ENCODE peak calls at places on chromosome 5, in nine cellular contexts. One of them, this sample, is unnamed.

GRCh38 chr5:53323511-53323910 is 156.9 kb upstream of the FST start:
- DNase-seq in HS-5: no peak
- DNase-seq in ACHN: no peak
- DNase-seq in activated CD8-positive, alpha-beta memory T cell treated with anti-CD3 and anti-CD28 coated beads for 48 hours: no peak
- DNase-seq in upper lobe of right lung: no peak
- DNase-seq in lung microvascular endothelial cell: no peak
- DNase-seq in NCI-H1694: no peak
- DNase-seq in cardiac septum: no peak
- DNase-seq in CD4-positive, alpha-beta T cell: no peak
- DNase-seq in this sample: no peak

GRCh38 chr5:54821445-54822330 is 163.7 kb downstream of the ESM1 start:
- DNase-seq in lung microvascular endothelial cell: no peak
- DNase-seq in cardiac septum: no peak
- DNase-seq in ACHN: no peak
- DNase-seq in activated CD8-positive, alpha-beta memory T cell treated with anti-CD3 and anti-CD28 coated beads for 48 hours: no peak
- DNase-seq in upper lobe of right lung: no peak
- DNase-seq in HS-5: no peak
- DNase-seq in CD4-positive, alpha-beta T cell: no peak
- DNase-seq in NCI-H1694: no peak
- DNase-seq in this sample: no peak

GRCh38 chr5:167579701-167580045 is 711.8 kb upstream of the WWC1 start:
- DNase-seq in activated CD8-positive, alpha-beta memory T cell treated with anti-CD3 and anti-CD28 coated beads for 48 hours: no peak
- DNase-seq in upper lobe of right lung: no peak
- DNase-seq in lung microvascular endothelial cell: no peak
- DNase-seq in cardiac septum: no peak
- DNase-seq in CD4-positive, alpha-beta T cell: no peak
- DNase-seq in ACHN: no peak
- DNase-seq in NCI-H1694: no peak
- DNase-seq in HS-5: no peak
- DNase-seq in this sample: no peak

GRCh38 chr5:156595132-156595787 is 254.8 kb upstream of the PPP1R2B start:
- DNase-seq in upper lobe of right lung: no peak
- DNase-seq in lung microvascular endothelial cell: no peak
- DNase-seq in activated CD8-positive, alpha-beta memory T cell treated with anti-CD3 and anti-CD28 coated beads for 48 hours: no peak
- DNase-seq in cardiac septum: no peak
- DNase-seq in CD4-positive, alpha-beta T cell: no peak
- DNase-seq in NCI-H1694: no peak
- DNase-seq in ACHN: no peak
- DNase-seq in HS-5: no peak
- DNase-seq in this sample: no peak

GRCh38 chr5:33852327-33852726 is 39.5 kb downstream of the ADAMTS12 start:
- DNase-seq in NCI-H1694: no peak
- DNase-seq in cardiac septum: no peak
- DNase-seq in activated CD8-positive, alpha-beta memory T cell treated with anti-CD3 and anti-CD28 coated beads for 48 hours: no peak
- DNase-seq in CD4-positive, alpha-beta T cell: no peak
- DNase-seq in lung microvascular endothelial cell: no peak
- DNase-seq in ACHN: no peak
- DNase-seq in HS-5: no peak
- DNase-seq in upper lobe of right lung: no peak
- DNase-seq in this sample: no peak

GRCh38 chr5:123297866-123298265 is 125.3 kb downstream of the CEP120 start:
- DNase-seq in ACHN: no peak
- DNase-seq in CD4-positive, alpha-beta T cell: no peak
- DNase-seq in lung microvascular endothelial cell: no peak
- DNase-seq in upper lobe of right lung: no peak
- DNase-seq in NCI-H1694: no peak
- DNase-seq in activated CD8-positive, alpha-beta memory T cell treated with anti-CD3 and anti-CD28 coated beads for 48 hours: no peak
- DNase-seq in cardiac septum: no peak
- DNase-seq in HS-5: no peak
- DNase-seq in this sample: no peak

GRCh38 chr5:92401492-92401891 is 1018.4 kb upstream of the ARRDC3 start:
- DNase-seq in HS-5: no peak
- DNase-seq in lung microvascular endothelial cell: no peak
- DNase-seq in upper lobe of right lung: no peak
- DNase-seq in CD4-positive, alpha-beta T cell: no peak
- DNase-seq in activated CD8-positive, alpha-beta memory T cell treated with anti-CD3 and anti-CD28 coated beads for 48 hours: no peak
- DNase-seq in ACHN: no peak
- DNase-seq in NCI-H1694: peak
- DNase-seq in cardiac septum: no peak
- DNase-seq in this sample: no peak

GRCh38 chr5:42064821-42065220 is 139.7 kb downstream of the FBXO4 start:
- DNase-seq in lung microvascular endothelial cell: no peak
- DNase-seq in activated CD8-positive, alpha-beta memory T cell treated with anti-CD3 and anti-CD28 coated beads for 48 hours: no peak
- DNase-seq in cardiac septum: no peak
- DNase-seq in ACHN: no peak
- DNase-seq in HS-5: no peak
- DNase-seq in CD4-positive, alpha-beta T cell: no peak
- DNase-seq in upper lobe of right lung: no peak
- DNase-seq in NCI-H1694: no peak
- DNase-seq in this sample: no peak

GRCh38 chr5:98309785-98310566 is 463.5 kb upstream of the RGMB start:
- DNase-seq in cardiac septum: no peak
- DNase-seq in CD4-positive, alpha-beta T cell: no peak
- DNase-seq in HS-5: peak
- DNase-seq in ACHN: peak
- DNase-seq in NCI-H1694: no peak
- DNase-seq in activated CD8-positive, alpha-beta memory T cell treated with anti-CD3 and anti-CD28 coated beads for 48 hours: no peak
- DNase-seq in upper lobe of right lung: no peak
- DNase-seq in lung microvascular endothelial cell: peak
- DNase-seq in this sample: peak

GRCh38 chr5:117393125-117393524 is 818.5 kb upstream of the SEMA6A start:
- DNase-seq in NCI-H1694: no peak
- DNase-seq in activated CD8-positive, alpha-beta memory T cell treated with anti-CD3 and anti-CD28 coated beads for 48 hours: no peak
- DNase-seq in cardiac septum: no peak
- DNase-seq in lung microvascular endothelial cell: no peak
- DNase-seq in ACHN: no peak
- DNase-seq in HS-5: no peak
- DNase-seq in CD4-positive, alpha-beta T cell: no peak
- DNase-seq in upper lobe of right lung: no peak
- DNase-seq in this sample: no peak

GRCh38 chr5:112125910-112126309 is 293.2 kb downstream of the EPB41L4A start:
- DNase-seq in cardiac septum: no peak
- DNase-seq in activated CD8-positive, alpha-beta memory T cell treated with anti-CD3 and anti-CD28 coated beads for 48 hours: no peak
- DNase-seq in ACHN: no peak
- DNase-seq in NCI-H1694: peak
- DNase-seq in lung microvascular endothelial cell: no peak
- DNase-seq in HS-5: no peak
- DNase-seq in CD4-positive, alpha-beta T cell: no peak
- DNase-seq in upper lobe of right lung: no peak
- DNase-seq in this sample: no peak

GRCh38 chr5:124259017-124259416 is 487.4 kb downstream of the ZNF608 start:
- DNase-seq in activated CD8-positive, alpha-beta memory T cell treated with anti-CD3 and anti-CD28 coated beads for 48 hours: no peak
- DNase-seq in upper lobe of right lung: no peak
- DNase-seq in ACHN: no peak
- DNase-seq in lung microvascular endothelial cell: no peak
- DNase-seq in NCI-H1694: no peak
- DNase-seq in cardiac septum: no peak
- DNase-seq in CD4-positive, alpha-beta T cell: no peak
- DNase-seq in HS-5: no peak
- DNase-seq in this sample: no peak

GRCh38 chr5:103808464-103809106 is 246.0 kb upstream of the NUDT12 start:
- DNase-seq in ACHN: peak
- DNase-seq in CD4-positive, alpha-beta T cell: no peak
- DNase-seq in HS-5: peak
- DNase-seq in cardiac septum: no peak
- DNase-seq in NCI-H1694: peak
- DNase-seq in lung microvascular endothelial cell: peak
- DNase-seq in activated CD8-positive, alpha-beta memory T cell treated with anti-CD3 and anti-CD28 coated beads for 48 hours: no peak
- DNase-seq in upper lobe of right lung: no peak
- DNase-seq in this sample: no peak

GRCh38 chr5:15634771-15635347 is 134.9 kb downstream of the FBXL7 start:
- DNase-seq in NCI-H1694: no peak
- DNase-seq in activated CD8-positive, alpha-beta memory T cell treated with anti-CD3 and anti-CD28 coated beads for 48 hours: no peak
- DNase-seq in HS-5: no peak
- DNase-seq in lung microvascular endothelial cell: no peak
- DNase-seq in upper lobe of right lung: no peak
- DNase-seq in ACHN: no peak
- DNase-seq in CD4-positive, alpha-beta T cell: no peak
- DNase-seq in cardiac septum: no peak
- DNase-seq in this sample: no peak

GRCh38 chr5:1005362-1005851 is 3.2 kb upstream of the NKD2 start:
- DNase-seq in CD4-positive, alpha-beta T cell: no peak
- DNase-seq in NCI-H1694: no peak
- DNase-seq in cardiac septum: peak
- DNase-seq in ACHN: no peak
- DNase-seq in lung microvascular endothelial cell: no peak
- DNase-seq in upper lobe of right lung: peak
- DNase-seq in activated CD8-positive, alpha-beta memory T cell treated with anti-CD3 and anti-CD28 coated beads for 48 hours: no peak
- DNase-seq in HS-5: no peak
- DNase-seq in this sample: no peak

GRCh38 chr5:170132642-170133448 is 27.1 kb downstream of the FOXI1 start:
- DNase-seq in activated CD8-positive, alpha-beta memory T cell treated with anti-CD3 and anti-CD28 coated beads for 48 hours: no peak
- DNase-seq in CD4-positive, alpha-beta T cell: no peak
- DNase-seq in upper lobe of right lung: no peak
- DNase-seq in ACHN: peak
- DNase-seq in HS-5: peak
- DNase-seq in NCI-H1694: peak
- DNase-seq in lung microvascular endothelial cell: peak
- DNase-seq in cardiac septum: no peak
- DNase-seq in this sample: peak

GRCh38 chr5:97544279-97545077 is 361.4 kb upstream of the RIOK2 start:
- DNase-seq in lung microvascular endothelial cell: no peak
- DNase-seq in CD4-positive, alpha-beta T cell: no peak
- DNase-seq in ACHN: no peak
- DNase-seq in upper lobe of right lung: no peak
- DNase-seq in activated CD8-positive, alpha-beta memory T cell treated with anti-CD3 and anti-CD28 coated beads for 48 hours: no peak
- DNase-seq in NCI-H1694: no peak
- DNase-seq in HS-5: no peak
- DNase-seq in cardiac septum: no peak
- DNase-seq in this sample: no peak

GRCh38 chr5:139844472-139845145 is 49.0 kb downstream of the PSD2 start:
- DNase-seq in upper lobe of right lung: peak
- DNase-seq in HS-5: no peak
- DNase-seq in cardiac septum: no peak
- DNase-seq in CD4-positive, alpha-beta T cell: peak
- DNase-seq in NCI-H1694: peak
- DNase-seq in lung microvascular endothelial cell: peak
- DNase-seq in ACHN: peak
- DNase-seq in activated CD8-positive, alpha-beta memory T cell treated with anti-CD3 and anti-CD28 coated beads for 48 hours: peak
- DNase-seq in this sample: peak

GRCh38 chr5:16081376-16081775 is 98.2 kb downstream of the MARCHF11 start:
- DNase-seq in upper lobe of right lung: no peak
- DNase-seq in CD4-positive, alpha-beta T cell: no peak
- DNase-seq in activated CD8-positive, alpha-beta memory T cell treated with anti-CD3 and anti-CD28 coated beads for 48 hours: no peak
- DNase-seq in lung microvascular endothelial cell: no peak
- DNase-seq in HS-5: no peak
- DNase-seq in NCI-H1694: no peak
- DNase-seq in ACHN: no peak
- DNase-seq in cardiac septum: no peak
- DNase-seq in this sample: no peak

GRCh38 chr5:82314964-82315728 is 37.0 kb upstream of the RPS23 start:
- DNase-seq in ACHN: no peak
- DNase-seq in activated CD8-positive, alpha-beta memory T cell treated with anti-CD3 and anti-CD28 coated beads for 48 hours: no peak
- DNase-seq in NCI-H1694: peak
- DNase-seq in CD4-positive, alpha-beta T cell: no peak
- DNase-seq in cardiac septum: no peak
- DNase-seq in upper lobe of right lung: no peak
- DNase-seq in HS-5: no peak
- DNase-seq in lung microvascular endothelial cell: no peak
- DNase-seq in this sample: no peak

GRCh38 chr5:9661316-9662015 is 31.3 kb upstream of the TAS2R1 start:
- DNase-seq in HS-5: peak
- DNase-seq in CD4-positive, alpha-beta T cell: no peak
- DNase-seq in NCI-H1694: no peak
- DNase-seq in cardiac septum: no peak
- DNase-seq in ACHN: no peak
- DNase-seq in upper lobe of right lung: no peak
- DNase-seq in lung microvascular endothelial cell: no peak
- DNase-seq in activated CD8-positive, alpha-beta memory T cell treated with anti-CD3 and anti-CD28 coated beads for 48 hours: no peak
- DNase-seq in this sample: no peak

This sample was measured in glomerular endothelial cell.